ENCODE peak calls at places on chromosomes 1 and 21, in five cellular contexts. One of them, this sample, is unnamed.

GRCh38 chr1:116148967-116149366 is 37.8 kb downstream of the MAB21L3 start:
- DNase-seq in SK-N-SH: no peak
- DNase-seq in AG04450: no peak
- DNase-seq in cardiac muscle cell: no peak
- DNase-seq in CD4-positive, alpha-beta T cell: no peak
- DNase-seq in this sample: no peak

GRCh38 chr1:4029376-4029775 is 129.3 kb upstream of the C1orf174 start:
- DNase-seq in SK-N-SH: no peak
- DNase-seq in CD4-positive, alpha-beta T cell: no peak
- DNase-seq in cardiac muscle cell: no peak
- DNase-seq in AG04450: no peak
- DNase-seq in this sample: no peak

GRCh38 chr1:181135462-181135781 is 46.9 kb downstream of the IER5 start:
- DNase-seq in AG04450: no peak
- DNase-seq in SK-N-SH: peak
- DNase-seq in cardiac muscle cell: no peak
- DNase-seq in CD4-positive, alpha-beta T cell: no peak
- DNase-seq in this sample: no peak

GRCh38 chr1:110150330-110151174 is at the start of gene SLC6A17:
- DNase-seq in CD4-positive, alpha-beta T cell: no peak
- DNase-seq in cardiac muscle cell: peak
- DNase-seq in SK-N-SH: peak
- DNase-seq in AG04450: no peak
- DNase-seq in this sample: peak

GRCh38 chr1:93814059-93814794 is 64.8 kb downstream of the DNTTIP2 start:
- DNase-seq in CD4-positive, alpha-beta T cell: no peak
- DNase-seq in cardiac muscle cell: peak
- DNase-seq in SK-N-SH: peak
- DNase-seq in AG04450: peak
- DNase-seq in this sample: peak

GRCh38 chr1:178461104-178461503 is 35.7 kb downstream of the CLEC20A start:
- DNase-seq in CD4-positive, alpha-beta T cell: no peak
- DNase-seq in cardiac muscle cell: no peak
- DNase-seq in SK-N-SH: no peak
- DNase-seq in AG04450: no peak
- DNase-seq in this sample: no peak

GRCh38 chr21:29133796-29134195 is 3.4 kb downstream of the MAP3K7CL start:
- DNase-seq in AG04450: no peak
- DNase-seq in CD4-positive, alpha-beta T cell: no peak
- DNase-seq in SK-N-SH: no peak
- DNase-seq in cardiac muscle cell: no peak
- DNase-seq in this sample: peak

GRCh38 chr1:56436338-56436695 is 143.0 kb downstream of the PLPP3 start:
- DNase-seq in CD4-positive, alpha-beta T cell: no peak
- DNase-seq in AG04450: no peak
- DNase-seq in cardiac muscle cell: no peak
- DNase-seq in SK-N-SH: no peak
- DNase-seq in this sample: no peak

GRCh38 chr21:42561742-42562141 is 48.1 kb downstream of the SLC37A1 start:
- DNase-seq in cardiac muscle cell: no peak
- DNase-seq in AG04450: no peak
- DNase-seq in SK-N-SH: no peak
- DNase-seq in CD4-positive, alpha-beta T cell: no peak
- DNase-seq in this sample: peak

GRCh38 chr1:213244664-213245091 is 193.6 kb downstream of the RPS6KC1 start:
- DNase-seq in SK-N-SH: peak
- DNase-seq in cardiac muscle cell: peak
- DNase-seq in AG04450: peak
- DNase-seq in CD4-positive, alpha-beta T cell: no peak
- DNase-seq in this sample: peak

GRCh38 chr1:33494929-33495328 is 22.5 kb downstream of the ZSCAN20 start:
- DNase-seq in cardiac muscle cell: no peak
- DNase-seq in AG04450: no peak
- DNase-seq in CD4-positive, alpha-beta T cell: no peak
- DNase-seq in SK-N-SH: no peak
- DNase-seq in this sample: no peak

GRCh38 chr1:18288609-18289219 is 181.1 kb downstream of the IGSF21 start:
- DNase-seq in CD4-positive, alpha-beta T cell: no peak
- DNase-seq in SK-N-SH: peak
- DNase-seq in cardiac muscle cell: no peak
- DNase-seq in AG04450: no peak
- DNase-seq in this sample: no peak

GRCh38 chr1:91609571-91609970 is 108.9 kb downstream of the CDC7 start:
- DNase-seq in AG04450: peak
- DNase-seq in cardiac muscle cell: no peak
- DNase-seq in SK-N-SH: no peak
- DNase-seq in CD4-positive, alpha-beta T cell: no peak
- DNase-seq in this sample: no peak

GRCh38 chr21:33880626-33881025 is 35.0 kb downstream of the ATP5PO start:
- DNase-seq in CD4-positive, alpha-beta T cell: no peak
- DNase-seq in AG04450: no peak
- DNase-seq in cardiac muscle cell: no peak
- DNase-seq in SK-N-SH: no peak
- DNase-seq in this sample: no peak

GRCh38 chr21:15754640-15755039 is 24.9 kb downstream of the USP25 start:
- DNase-seq in cardiac muscle cell: no peak
- DNase-seq in SK-N-SH: no peak
- DNase-seq in AG04450: no peak
- DNase-seq in CD4-positive, alpha-beta T cell: no peak
- DNase-seq in this sample: no peak

GRCh38 chr1:50929376-50929958 is 30.6 kb downstream of the FAF1 start:
- DNase-seq in cardiac muscle cell: peak
- DNase-seq in SK-N-SH: peak
- DNase-seq in AG04450: peak
- DNase-seq in CD4-positive, alpha-beta T cell: no peak
- DNase-seq in this sample: no peak

GRCh38 chr1:56409112-56409691 is 170.2 kb downstream of the PLPP3 start:
- DNase-seq in cardiac muscle cell: no peak
- DNase-seq in AG04450: no peak
- DNase-seq in SK-N-SH: no peak
- DNase-seq in CD4-positive, alpha-beta T cell: no peak
- DNase-seq in this sample: peak

GRCh38 chr1:44390277-44390676 is 14.8 kb upstream of the RNF220 start:
- DNase-seq in cardiac muscle cell: no peak
- DNase-seq in SK-N-SH: no peak
- DNase-seq in CD4-positive, alpha-beta T cell: no peak
- DNase-seq in AG04450: peak
- DNase-seq in this sample: no peak

GRCh38 chr1:112423207-112423606 is 27.2 kb downstream of the CTTNBP2NL start:
- DNase-seq in SK-N-SH: no peak
- DNase-seq in CD4-positive, alpha-beta T cell: no peak
- DNase-seq in AG04450: no peak
- DNase-seq in cardiac muscle cell: no peak
- DNase-seq in this sample: no peak

GRCh38 chr21:45000637-45001133 is 60.9 kb downstream of the SLX9 start:
- DNase-seq in CD4-positive, alpha-beta T cell: no peak
- DNase-seq in AG04450: no peak
- DNase-seq in cardiac muscle cell: no peak
- DNase-seq in SK-N-SH: no peak
- DNase-seq in this sample: no peak

GRCh38 chr1:8984203-8984602 is 38.5 kb downstream of the CA6 start:
- DNase-seq in CD4-positive, alpha-beta T cell: no peak
- DNase-seq in SK-N-SH: no peak
- DNase-seq in cardiac muscle cell: no peak
- DNase-seq in AG04450: no peak
- DNase-seq in this sample: no peak

GRCh38 chr1:211577826-211578639 is 928 bp downstream of the SLC30A1 start:
- DNase-seq in CD4-positive, alpha-beta T cell: peak
- DNase-seq in AG04450: no peak
- DNase-seq in SK-N-SH: peak
- DNase-seq in cardiac muscle cell: peak
- DNase-seq in this sample: peak
- H3K27ac ChIP-seq in CD4-positive, alpha-beta T cell: peak
- H3K27ac ChIP-seq in AG04450: no peak
- H3K27ac ChIP-seq in SK-N-SH: peak
- H3K27ac ChIP-seq in cardiac muscle cell: peak
- H3K27ac ChIP-seq in this sample: no peak

DNA sequence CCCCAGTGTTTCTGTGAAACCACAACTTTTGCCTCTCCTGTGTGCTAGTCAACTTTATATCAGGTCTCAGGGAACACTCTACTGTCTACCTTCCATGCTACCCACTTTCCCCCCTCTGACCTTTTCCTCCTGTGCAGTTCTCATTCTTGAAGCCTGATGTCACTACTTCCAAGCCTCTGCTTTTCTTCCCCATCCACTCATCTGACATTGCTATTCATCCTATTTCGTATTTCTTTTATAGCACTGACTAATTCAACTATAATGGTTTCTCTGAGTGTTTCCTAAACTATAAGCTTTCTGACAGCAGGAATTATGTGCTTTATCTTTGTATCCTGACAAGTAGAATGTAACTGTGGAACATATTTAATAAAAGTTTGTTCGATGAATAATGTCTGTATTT is 18.2 kb upstream of the DPH5 start:
- DNase-seq in CD4-positive, alpha-beta T cell: no peak
- DNase-seq in SK-N-SH: no peak
- DNase-seq in cardiac muscle cell: peak
- DNase-seq in AG04450: no peak
- DNase-seq in this sample: no peak
- TF ChIP-seq CTCF in CD4-positive, alpha-beta T cell: no peak
- TF ChIP-seq CTCF in SK-N-SH: peak
- TF ChIP-seq CTCF in cardiac muscle cell: peak
- TF ChIP-seq CTCF in AG04450: no peak
- TF ChIP-seq CTCF in this sample: no peak

DNA sequence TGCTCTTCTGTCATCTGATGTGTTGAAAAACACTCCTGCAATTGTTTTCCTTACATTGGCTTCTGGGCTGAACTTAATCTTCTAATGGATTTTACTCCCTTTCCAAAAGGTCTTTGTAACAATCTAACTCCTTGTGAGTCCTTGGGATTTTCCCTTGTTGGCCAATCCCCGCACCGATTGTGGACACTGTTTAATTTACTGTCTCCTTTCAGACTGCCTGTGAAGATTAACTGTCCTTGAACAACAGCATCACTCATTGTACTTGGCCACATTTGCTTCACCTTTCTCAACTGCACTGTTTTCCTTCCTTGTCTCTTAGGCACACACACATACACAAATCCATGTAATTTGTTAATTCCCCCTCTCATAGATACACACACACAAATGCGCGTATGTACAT is 120.4 kb downstream of the SPATA46 start:
- DNase-seq in cardiac muscle cell: no peak
- DNase-seq in CD4-positive, alpha-beta T cell: no peak
- DNase-seq in SK-N-SH: no peak
- DNase-seq in AG04450: no peak
- DNase-seq in this sample: no peak
- H3K27ac ChIP-seq in cardiac muscle cell: no peak
- H3K27ac ChIP-seq in CD4-positive, alpha-beta T cell: no peak
- H3K27ac ChIP-seq in SK-N-SH: no peak
- H3K27ac ChIP-seq in AG04450: no peak
- H3K27ac ChIP-seq in this sample: no peak

GRCh38 chr1:174726167-174726879 is 273.4 kb upstream of the CACYBP start:
- DNase-seq in AG04450: peak
- DNase-seq in cardiac muscle cell: peak
- DNase-seq in SK-N-SH: no peak
- DNase-seq in CD4-positive, alpha-beta T cell: no peak
- DNase-seq in this sample: no peak
- TF ChIP-seq CTCF in AG04450: peak
- TF ChIP-seq CTCF in cardiac muscle cell: peak
- TF ChIP-seq CTCF in SK-N-SH: peak
- TF ChIP-seq CTCF in CD4-positive, alpha-beta T cell: peak
- TF ChIP-seq CTCF in this sample: peak

GRCh38 chr1:54645806-54646676 is 4.5 kb downstream of the MROH7 start:
- DNase-seq in AG04450: no peak
- DNase-seq in cardiac muscle cell: no peak
- DNase-seq in CD4-positive, alpha-beta T cell: no peak
- DNase-seq in SK-N-SH: no peak
- DNase-seq in this sample: no peak
- H3K27ac ChIP-seq in AG04450: no peak
- H3K27ac ChIP-seq in cardiac muscle cell: no peak
- H3K27ac ChIP-seq in CD4-positive, alpha-beta T cell: no peak
- H3K27ac ChIP-seq in SK-N-SH: no peak
- H3K27ac ChIP-seq in this sample: no peak

DNA sequence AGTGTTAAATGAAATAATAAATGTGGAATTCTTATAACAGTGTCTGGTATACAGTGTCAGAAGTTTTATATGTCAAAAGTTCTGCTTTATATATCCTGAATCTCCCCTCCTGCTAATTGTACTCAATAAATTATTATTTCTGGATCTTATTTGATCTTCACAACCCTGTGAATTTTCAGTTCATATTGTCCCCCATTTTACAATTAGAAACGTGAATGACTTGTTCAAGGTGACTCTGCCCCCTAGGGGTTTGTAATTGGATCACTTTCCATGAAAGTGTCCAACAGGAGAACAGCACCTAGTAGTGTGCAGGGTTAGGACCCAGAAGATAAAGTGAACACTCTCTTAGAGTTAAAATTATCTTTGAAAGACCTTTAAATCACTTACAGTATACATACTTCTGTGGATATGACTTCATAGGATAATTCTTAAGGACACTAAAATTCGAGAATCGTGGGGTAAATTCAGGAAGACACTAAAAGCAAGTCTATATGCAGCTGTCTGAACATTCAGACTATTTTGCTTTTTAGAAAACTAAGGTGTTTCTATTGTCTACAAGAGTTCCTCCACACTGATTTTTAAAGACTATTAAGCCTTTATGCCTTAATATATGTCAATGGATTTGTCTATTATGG is 4.5 kb upstream of the DDR2 start:
- DNase-seq in cardiac muscle cell: peak
- DNase-seq in SK-N-SH: no peak
- DNase-seq in AG04450: no peak
- DNase-seq in CD4-positive, alpha-beta T cell: no peak
- DNase-seq in this sample: no peak
- TF ChIP-seq CTCF in cardiac muscle cell: peak
- TF ChIP-seq CTCF in SK-N-SH: peak
- TF ChIP-seq CTCF in AG04450: peak
- TF ChIP-seq CTCF in CD4-positive, alpha-beta T cell: peak
- TF ChIP-seq CTCF in this sample: peak

DNA sequence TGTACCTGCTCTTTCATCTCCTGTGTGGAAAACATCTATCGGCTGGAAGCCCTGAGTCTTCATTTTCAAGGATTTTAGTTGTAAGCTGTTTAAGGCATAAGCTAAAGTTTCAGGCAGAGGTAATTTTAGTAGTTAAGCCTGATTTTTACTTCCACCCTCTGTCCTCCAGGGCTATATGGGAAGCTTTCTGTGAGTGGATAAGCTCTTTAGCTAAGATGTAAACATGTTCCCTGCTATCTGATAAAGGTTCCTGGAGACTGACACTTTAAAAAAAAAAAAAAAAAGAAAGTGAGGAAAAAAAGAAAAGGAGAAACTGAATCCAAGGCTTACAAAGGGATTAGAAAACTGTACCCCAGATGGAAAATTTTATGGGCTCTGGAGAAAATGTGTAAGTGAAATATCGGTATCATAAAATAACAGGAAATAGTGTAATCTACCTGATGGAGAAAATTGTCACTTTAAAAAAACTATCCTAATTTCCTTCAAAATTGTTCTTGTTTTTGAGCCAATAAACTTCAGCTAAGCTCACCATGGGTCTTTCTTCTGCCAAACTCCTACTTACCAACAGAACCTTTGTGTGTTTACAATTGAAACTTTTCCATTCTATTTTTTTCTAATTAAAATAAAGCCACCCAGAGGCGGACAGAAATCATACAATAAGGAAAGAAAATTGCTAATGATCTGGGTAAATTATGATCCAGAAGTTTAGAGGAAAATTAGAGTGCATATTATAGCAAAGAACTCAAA is 180.5 kb downstream of the TGFB2 start:
- DNase-seq in CD4-positive, alpha-beta T cell: no peak
- DNase-seq in AG04450: no peak
- DNase-seq in SK-N-SH: no peak
- DNase-seq in cardiac muscle cell: no peak
- DNase-seq in this sample: no peak
- H3K27ac ChIP-seq in CD4-positive, alpha-beta T cell: no peak
- H3K27ac ChIP-seq in AG04450: no peak
- H3K27ac ChIP-seq in SK-N-SH: no peak
- H3K27ac ChIP-seq in cardiac muscle cell: peak
- H3K27ac ChIP-seq in this sample: no peak

GRCh38 chr1:119276558-119276957 is 92.0 kb upstream of the HAO2 start:
- DNase-seq in AG04450: no peak
- DNase-seq in cardiac muscle cell: peak
- DNase-seq in SK-N-SH: no peak
- DNase-seq in CD4-positive, alpha-beta T cell: no peak
- DNase-seq in this sample: peak
- TF ChIP-seq CTCF in AG04450: no peak
- TF ChIP-seq CTCF in cardiac muscle cell: no peak
- TF ChIP-seq CTCF in SK-N-SH: no peak
- TF ChIP-seq CTCF in CD4-positive, alpha-beta T cell: no peak
- TF ChIP-seq CTCF in this sample: peak